ENCODE peak calls at places on chromosomes 3 and 15, in five cellular contexts. C is ascending aorta, P is fibroblast of pulmonary artery, Z is SJSA1, O is heart left ventricle. J is an unnamed sample.

GRCh38 chr3:56792201-56792600 is 9.5 kb downstream of the ARHGEF3 start:
- DNase-seq in P (no peak), O (no peak), Z (no peak), C (no peak), J (peak)

GRCh38 chr15:69939513-69940440 is 157.9 kb downstream of the TLE3 start:
- DNase-seq in Z (no peak), O (no peak), C (no peak), P (no peak), J (no peak)

GRCh38 chr15:100101389-100102089 is 240.2 kb downstream of the ADAMTS17 start:
- DNase-seq in O (no peak), Z (no peak), P (no peak), C (peak), J (no peak)

GRCh38 chr15:44720460-44721185 is 9.3 kb downstream of the B2M start:
- DNase-seq in Z (no peak), O (no peak), C (no peak), P (no peak), J (no peak)

GRCh38 chr3:98623572-98624280 is 30.3 kb upstream of the CPOX start:
- DNase-seq in P (no peak), Z (no peak), C (no peak), O (no peak), J (no peak)

GRCh38 chr3:65871305-65872141 is 167.2 kb downstream of the MAGI1 start:
- DNase-seq in P (peak), Z (no peak), O (peak), C (no peak), J (no peak)

GRCh38 chr3:128430276-128430675 is 36.4 kb downstream of the DNAJB8 start:
- DNase-seq in O (no peak), C (no peak), P (no peak), Z (no peak), J (no peak)

GRCh38 chr15:47288794-47289193 is 428.5 kb upstream of the SEMA6D start:
- DNase-seq in O (no peak), P (no peak), C (no peak), Z (no peak), J (no peak)

GRCh38 chr15:48627260-48627969 is 18.1 kb downstream of the FBN1 start:
- DNase-seq in O (no peak), C (no peak), Z (peak), P (peak), J (peak)

GRCh38 chr3:120394343-120394742 is 45.2 kb upstream of the LRRC58 start:
- DNase-seq in P (no peak), O (no peak), Z (no peak), C (no peak), J (no peak)

GRCh38 chr3:71581451-71581980 is 2.0 kb downstream of the FOXP1 start:
- DNase-seq in O (peak), C (no peak), P (no peak), Z (peak), J (no peak)

GRCh38 chr3:61299343-61299742 is 48.1 kb upstream of the FHIT start:
- DNase-seq in O (no peak), C (no peak), Z (no peak), P (no peak), J (no peak)

GRCh38 chr15:77541421-77542181 is 91.1 kb downstream of the LINGO1 start:
- DNase-seq in P (no peak), Z (no peak), C (no peak), O (peak), J (no peak)

GRCh38 chr15:77544162-77544561 is 88.5 kb downstream of the LINGO1 start:
- DNase-seq in Z (no peak), C (no peak), P (no peak), O (no peak), J (no peak)

GRCh38 chr15:77540346-77541060 is 92.2 kb downstream of the LINGO1 start:
- DNase-seq in O (no peak), Z (no peak), P (no peak), C (no peak), J (no peak)

GRCh38 chr15:77543159-77543882 is 89.4 kb downstream of the LINGO1 start:
- DNase-seq in P (peak), Z (peak), C (peak), O (peak), J (peak)

GRCh38 chr15:77542491-77543001 is 90.2 kb downstream of the LINGO1 start:
- DNase-seq in O (no peak), Z (peak), C (no peak), P (peak), J (peak)
- H3K4me3 ChIP-seq in O (no peak), Z (peak), C (no peak), P (peak), J (peak)

DNA sequence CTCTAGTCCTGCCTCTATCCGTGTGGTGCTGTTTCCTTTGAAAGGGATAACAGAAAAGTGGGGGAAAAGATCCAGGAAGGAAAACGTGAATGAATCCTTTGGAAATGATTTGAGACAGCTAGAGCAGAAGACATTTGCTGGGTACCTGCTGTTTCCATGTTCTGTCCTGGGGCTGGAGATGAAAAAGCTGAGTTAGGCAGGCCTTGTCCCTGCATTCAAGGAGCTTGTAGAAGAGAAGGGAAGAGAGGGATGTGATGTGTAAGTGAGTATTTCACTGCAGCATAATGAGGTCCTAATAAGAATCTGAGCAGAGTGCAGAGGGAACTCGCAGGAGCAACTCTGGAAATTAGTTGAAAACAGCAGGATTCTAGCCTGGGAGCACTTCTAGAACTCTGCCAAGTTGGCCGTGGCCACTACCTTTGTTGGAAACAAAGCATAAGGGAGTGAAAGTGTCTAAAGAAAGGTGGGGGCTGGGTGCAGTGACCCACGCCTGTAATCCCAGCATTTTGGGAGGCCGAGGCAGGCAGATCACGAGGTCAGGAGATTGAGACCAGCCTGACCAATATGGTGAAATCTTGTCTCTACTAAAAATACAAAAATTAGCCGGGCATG is 13.8 kb upstream of the SEMA4B start:
- DNase-seq in O (no peak), P (no peak), Z (no peak), C (no peak), J (no peak)
- H3K4me3 ChIP-seq in O (no peak), P (no peak), Z (no peak), C (no peak), J (no peak)

GRCh38 chr3:8210752-8211405 is 290.7 kb upstream of the LMCD1 start:
- DNase-seq in O (no peak), C (no peak), Z (no peak), P (peak), J (peak)
- H3K4me3 ChIP-seq in O (no peak), C (no peak), Z (no peak), P (no peak), J (no peak)

DNA sequence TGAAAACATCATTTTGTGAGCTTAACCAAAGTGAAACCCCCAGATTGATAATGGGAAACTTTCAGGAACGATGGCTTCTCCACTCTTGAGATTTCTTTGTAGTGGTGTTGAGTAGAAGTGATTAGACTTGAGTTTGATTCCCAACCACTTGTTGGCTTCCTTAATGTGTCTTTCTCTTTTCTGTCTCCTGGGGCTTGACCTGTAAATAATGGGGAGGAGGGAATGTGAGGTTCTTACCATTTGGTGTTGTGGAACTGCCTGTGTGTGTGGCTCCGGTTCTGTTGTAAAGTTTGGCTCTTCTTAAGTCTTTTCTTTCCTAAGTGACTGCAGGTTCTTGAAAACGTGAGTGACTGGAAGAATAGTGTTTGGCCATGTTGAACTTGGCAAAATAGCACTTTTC is 2.7 kb downstream of the CDV3 start:
- DNase-seq in O (no peak), P (no peak), Z (no peak), C (no peak), J (no peak)
- H3K4me3 ChIP-seq in O (peak), P (peak), Z (peak), C (peak), J (peak)

GRCh38 chr3:53155763-53156162 is 5.2 kb upstream of the PRKCD start:
- DNase-seq in C (no peak), O (no peak), P (no peak), Z (no peak), J (no peak)

GRCh38 chr3:53153914-53154434 is 7.0 kb upstream of the PRKCD start:
- DNase-seq in Z (no peak), C (no peak), O (no peak), P (no peak), J (no peak)

GRCh38 chr3:53154731-53155320 is 6.2 kb upstream of the PRKCD start:
- DNase-seq in O (no peak), P (no peak), Z (no peak), C (no peak), J (no peak)

GRCh38 chr3:53157974-53158580 is 2.9 kb upstream of the PRKCD start:
- DNase-seq in P (no peak), O (no peak), C (no peak), Z (no peak), J (no peak)

GRCh38 chr3:53156368-53156834 is 4.6 kb upstream of the PRKCD start:
- DNase-seq in O (no peak), C (no peak), Z (no peak), P (no peak), J (peak)
- H3K4me3 ChIP-seq in O (no peak), C (no peak), Z (no peak), P (no peak), J (no peak)

DNA sequence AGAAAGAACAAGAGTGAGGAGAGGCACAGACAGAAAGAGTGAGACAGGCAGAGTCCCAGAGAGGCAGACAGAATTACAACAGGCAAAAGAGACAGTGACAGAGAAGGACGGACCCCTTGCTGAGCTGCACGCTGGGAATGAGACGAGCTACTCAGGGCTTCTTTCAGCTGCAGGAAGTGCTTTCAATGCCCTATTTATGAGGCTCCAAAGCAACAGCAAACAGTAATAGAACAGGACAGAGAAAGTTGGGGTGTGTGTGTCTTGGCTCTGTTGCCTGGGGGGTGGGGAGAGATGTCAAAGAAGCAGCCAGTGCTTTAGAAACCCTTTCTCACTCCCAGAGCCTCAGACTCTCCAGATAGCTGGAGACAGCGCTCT is 502 bp upstream of the TIMP4 start:
- DNase-seq in Z (no peak), P (no peak), C (no peak), O (no peak), J (no peak)
- H3K4me3 ChIP-seq in Z (no peak), P (no peak), C (peak), O (peak), J (no peak)